ENCODE peak calls at places on chromosomes 6 and 20, in ten cellular contexts. One of them, this sample, is unnamed.
A peak's percentile ranks its signal among the peaks of the same experiment; 100 is the strongest.

GRCh38 chr6:161342039-161342438 is 68.2 kb upstream of the AGPAT4 start:
- DNase-seq in osteoblast: no peak
- DNase-seq in gastrocnemius medialis: no peak
- DNase-seq in astrocyte of the spinal cord: no peak
- DNase-seq in colonic mucosa: no peak
- DNase-seq in choroid plexus epithelial cell: no peak
- DNase-seq in suprapubic skin: no peak
- DNase-seq in BE2C: no peak
- DNase-seq in cardiac fibroblast: no peak
- DNase-seq in CD8-positive, alpha-beta T cell: no peak
- DNase-seq in this sample: no peak

GRCh38 chr6:154848580-154848979 is 115.4 kb downstream of the SCAF8 start:
- DNase-seq in osteoblast: peak; percentile 23
- DNase-seq in gastrocnemius medialis: no peak
- DNase-seq in astrocyte of the spinal cord: peak; percentile 18
- DNase-seq in colonic mucosa: no peak
- DNase-seq in choroid plexus epithelial cell: peak; percentile 55
- DNase-seq in suprapubic skin: no peak
- DNase-seq in BE2C: no peak
- DNase-seq in cardiac fibroblast: peak; percentile 31
- DNase-seq in CD8-positive, alpha-beta T cell: no peak
- DNase-seq in this sample: no peak

GRCh38 chr6:27332692-27333641 is 20.9 kb upstream of the POM121L2 start:
- DNase-seq in osteoblast: peak; percentile 38
- DNase-seq in gastrocnemius medialis: no peak
- DNase-seq in astrocyte of the spinal cord: peak; percentile 43
- DNase-seq in colonic mucosa: no peak
- DNase-seq in choroid plexus epithelial cell: peak; percentile 74
- DNase-seq in suprapubic skin: no peak
- DNase-seq in BE2C: peak; percentile 62
- DNase-seq in cardiac fibroblast: peak; percentile 41
- DNase-seq in CD8-positive, alpha-beta T cell: peak; percentile 12
- DNase-seq in this sample: peak; percentile 80

GRCh38 chr6:3176562-3177355 is 19.4 kb upstream of the TUBB2A start:
- DNase-seq in osteoblast: peak; percentile 96
- DNase-seq in gastrocnemius medialis: peak; percentile 38
- DNase-seq in astrocyte of the spinal cord: peak; percentile 91
- DNase-seq in colonic mucosa: no peak
- DNase-seq in choroid plexus epithelial cell: peak; percentile 93
- DNase-seq in suprapubic skin: peak; percentile 65
- DNase-seq in BE2C: peak; percentile 62
- DNase-seq in cardiac fibroblast: peak; percentile 88
- DNase-seq in CD8-positive, alpha-beta T cell: no peak
- DNase-seq in this sample: peak; percentile 95

GRCh38 chr6:27288136-27289044 is 23.7 kb downstream of the POM121L2 start:
- DNase-seq in osteoblast: no peak
- DNase-seq in gastrocnemius medialis: no peak
- DNase-seq in astrocyte of the spinal cord: no peak
- DNase-seq in colonic mucosa: no peak
- DNase-seq in choroid plexus epithelial cell: no peak
- DNase-seq in suprapubic skin: no peak
- DNase-seq in BE2C: no peak
- DNase-seq in cardiac fibroblast: no peak
- DNase-seq in CD8-positive, alpha-beta T cell: no peak
- DNase-seq in this sample: no peak

GRCh38 chr6:148593130-148593812 is 153.6 kb upstream of the UST start:
- DNase-seq in osteoblast: no peak
- DNase-seq in gastrocnemius medialis: no peak
- DNase-seq in astrocyte of the spinal cord: peak; percentile 47
- DNase-seq in colonic mucosa: no peak
- DNase-seq in choroid plexus epithelial cell: no peak
- DNase-seq in suprapubic skin: no peak
- DNase-seq in BE2C: no peak
- DNase-seq in cardiac fibroblast: peak; percentile 67
- DNase-seq in CD8-positive, alpha-beta T cell: no peak
- DNase-seq in this sample: peak; percentile 84

GRCh38 chr6:24524801-24525200 is 30.0 kb downstream of the ALDH5A1 start:
- DNase-seq in osteoblast: peak; percentile 77
- DNase-seq in gastrocnemius medialis: no peak
- DNase-seq in astrocyte of the spinal cord: peak; percentile 59
- DNase-seq in colonic mucosa: no peak
- DNase-seq in choroid plexus epithelial cell: peak; percentile 87
- DNase-seq in suprapubic skin: no peak
- DNase-seq in BE2C: peak; percentile 40
- DNase-seq in cardiac fibroblast: peak; percentile 67
- DNase-seq in CD8-positive, alpha-beta T cell: no peak
- DNase-seq in this sample: peak; percentile 59

GRCh38 chr20:20037960-20038359 is 14.3 kb downstream of the CRNKL1 start:
- DNase-seq in osteoblast: no peak
- DNase-seq in gastrocnemius medialis: no peak
- DNase-seq in astrocyte of the spinal cord: peak; percentile 35
- DNase-seq in colonic mucosa: no peak
- DNase-seq in choroid plexus epithelial cell: peak; percentile 81
- DNase-seq in suprapubic skin: no peak
- DNase-seq in BE2C: no peak
- DNase-seq in cardiac fibroblast: peak; percentile 65
- DNase-seq in CD8-positive, alpha-beta T cell: no peak
- DNase-seq in this sample: no peak

GRCh38 chr20:53920647-53921245 is 149.6 kb downstream of the BCAS1 start:
- DNase-seq in osteoblast: no peak
- DNase-seq in gastrocnemius medialis: no peak
- DNase-seq in astrocyte of the spinal cord: no peak
- DNase-seq in colonic mucosa: no peak
- DNase-seq in choroid plexus epithelial cell: no peak
- DNase-seq in suprapubic skin: no peak
- DNase-seq in BE2C: no peak
- DNase-seq in cardiac fibroblast: no peak
- DNase-seq in CD8-positive, alpha-beta T cell: no peak
- DNase-seq in this sample: no peak

DNA sequence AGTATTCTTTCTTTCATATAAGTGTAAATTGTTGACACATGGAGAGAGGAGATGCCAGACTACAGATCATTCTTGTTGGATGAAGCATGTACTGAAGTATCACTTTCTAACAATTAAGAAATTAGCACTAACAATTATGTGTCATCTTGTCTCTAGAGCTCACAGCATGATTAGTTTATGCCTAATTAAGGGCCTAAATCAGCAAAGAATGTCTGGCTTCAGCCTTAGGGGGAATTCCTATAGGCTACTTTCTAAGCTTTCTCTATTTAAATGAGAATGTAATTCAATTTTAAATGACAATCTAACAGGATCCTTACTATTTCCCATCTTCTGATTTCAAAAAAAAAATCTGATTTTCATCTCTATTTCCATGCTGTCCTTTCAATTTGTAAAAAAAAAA is 371.0 kb downstream of the EPHA7 start:
- DNase-seq in osteoblast: no peak
- DNase-seq in gastrocnemius medialis: no peak
- DNase-seq in astrocyte of the spinal cord: no peak
- DNase-seq in colonic mucosa: no peak
- DNase-seq in choroid plexus epithelial cell: no peak
- DNase-seq in suprapubic skin: no peak
- DNase-seq in BE2C: no peak
- DNase-seq in cardiac fibroblast: no peak
- DNase-seq in CD8-positive, alpha-beta T cell: no peak
- DNase-seq in this sample: no peak
- H3K4me3 ChIP-seq in osteoblast: no peak overlapping the region
- H3K4me3 ChIP-seq in gastrocnemius medialis: no peak overlapping the region
- H3K4me3 ChIP-seq in astrocyte of the spinal cord: no peak overlapping the region
- H3K4me3 ChIP-seq in colonic mucosa: no peak overlapping the region
- H3K4me3 ChIP-seq in choroid plexus epithelial cell: no peak overlapping the region
- H3K4me3 ChIP-seq in suprapubic skin: no peak overlapping the region
- H3K4me3 ChIP-seq in BE2C: no peak overlapping the region
- H3K4me3 ChIP-seq in cardiac fibroblast: no peak overlapping the region
- H3K4me3 ChIP-seq in CD8-positive, alpha-beta T cell: no peak overlapping the region
- H3K4me3 ChIP-seq in this sample: no peak overlapping the region

DNA sequence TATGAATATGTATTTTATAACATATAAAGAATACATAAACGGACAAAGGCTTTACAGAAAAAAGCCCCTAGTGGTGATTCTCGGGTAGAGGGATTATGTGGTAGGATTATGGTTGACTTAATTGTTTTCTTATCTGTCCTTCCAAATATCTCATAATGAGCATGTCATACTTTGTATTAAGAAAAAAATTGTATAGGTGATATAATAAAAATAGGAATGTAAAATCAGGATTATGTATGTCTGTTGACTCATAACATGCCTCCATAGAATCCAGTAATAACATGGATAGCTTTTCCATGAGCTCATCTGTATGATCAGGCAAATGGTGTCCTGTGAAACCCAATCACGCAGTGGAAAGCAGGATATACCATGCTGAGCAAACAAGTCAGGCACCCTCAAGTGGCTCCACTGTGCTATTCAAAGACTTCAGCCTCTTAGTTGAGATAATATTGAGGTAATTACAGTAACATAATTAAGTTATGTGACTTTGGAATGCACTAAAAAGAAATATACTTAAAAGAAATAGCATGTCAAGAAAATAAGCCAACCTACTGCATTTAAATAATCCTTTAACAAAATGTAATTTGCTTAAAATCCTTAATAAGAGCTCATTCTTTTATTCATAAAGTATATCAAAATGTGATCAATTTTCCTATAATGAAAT is 39.6 kb upstream of the PRELID3B start:
- DNase-seq in osteoblast: peak; percentile 14
- DNase-seq in gastrocnemius medialis: no peak
- DNase-seq in astrocyte of the spinal cord: no peak
- DNase-seq in colonic mucosa: no peak
- DNase-seq in choroid plexus epithelial cell: peak; percentile 56
- DNase-seq in suprapubic skin: no peak
- DNase-seq in BE2C: no peak
- DNase-seq in cardiac fibroblast: no peak
- DNase-seq in CD8-positive, alpha-beta T cell: no peak
- DNase-seq in this sample: peak; percentile 17
- TF ChIP-seq CTCF in osteoblast: peak; percentile 42
- TF ChIP-seq CTCF in gastrocnemius medialis: no peak
- TF ChIP-seq CTCF in astrocyte of the spinal cord: peak; percentile 35
- TF ChIP-seq CTCF in colonic mucosa: peak; percentile 41
- TF ChIP-seq CTCF in choroid plexus epithelial cell: peak; percentile 49
- TF ChIP-seq CTCF in suprapubic skin: peak; percentile 25
- TF ChIP-seq CTCF in BE2C: peak; percentile 54
- TF ChIP-seq CTCF in cardiac fibroblast: peak; percentile 35
- TF ChIP-seq CTCF in CD8-positive, alpha-beta T cell: peak; percentile 64
- TF ChIP-seq CTCF in this sample: peak; percentile 47

DNA sequence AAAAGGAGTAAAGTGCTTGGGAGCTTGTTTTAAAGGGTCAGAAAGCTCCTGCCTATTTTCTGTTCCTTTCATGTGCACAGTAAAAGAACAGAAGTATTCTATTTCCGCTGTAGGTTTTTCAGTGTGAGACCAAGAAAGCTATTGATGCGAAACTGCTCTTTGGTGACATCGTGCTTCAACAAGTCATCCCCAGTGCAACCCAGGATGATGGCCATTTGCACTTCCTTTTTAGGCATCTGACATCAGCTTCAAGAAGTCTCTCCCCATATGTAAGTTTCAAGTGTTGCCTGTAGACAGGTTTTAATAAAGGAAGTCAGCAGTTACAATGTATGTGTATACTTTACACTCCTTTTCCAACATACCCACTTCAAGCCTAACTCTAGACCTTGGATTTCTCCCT is 131.6 kb downstream of the RFX6 start:
- DNase-seq in osteoblast: no peak
- DNase-seq in gastrocnemius medialis: no peak
- DNase-seq in astrocyte of the spinal cord: no peak
- DNase-seq in colonic mucosa: no peak
- DNase-seq in choroid plexus epithelial cell: no peak
- DNase-seq in suprapubic skin: no peak
- DNase-seq in BE2C: no peak
- DNase-seq in cardiac fibroblast: no peak
- DNase-seq in CD8-positive, alpha-beta T cell: no peak
- DNase-seq in this sample: no peak
- H3K4me3 ChIP-seq in osteoblast: no peak overlapping the region
- H3K4me3 ChIP-seq in gastrocnemius medialis: no peak overlapping the region
- H3K4me3 ChIP-seq in astrocyte of the spinal cord: no peak overlapping the region
- H3K4me3 ChIP-seq in colonic mucosa: no peak overlapping the region
- H3K4me3 ChIP-seq in choroid plexus epithelial cell: no peak overlapping the region
- H3K4me3 ChIP-seq in suprapubic skin: no peak overlapping the region
- H3K4me3 ChIP-seq in BE2C: no peak overlapping the region
- H3K4me3 ChIP-seq in cardiac fibroblast: no peak overlapping the region
- H3K4me3 ChIP-seq in CD8-positive, alpha-beta T cell: no peak overlapping the region
- H3K4me3 ChIP-seq in this sample: no peak overlapping the region

GRCh38 chr6:145761584-145761983 is 26.3 kb upstream of the EPM2A start:
- DNase-seq in osteoblast: no peak
- DNase-seq in gastrocnemius medialis: no peak
- DNase-seq in astrocyte of the spinal cord: no peak
- DNase-seq in colonic mucosa: no peak
- DNase-seq in choroid plexus epithelial cell: no peak
- DNase-seq in suprapubic skin: no peak
- DNase-seq in BE2C: no peak
- DNase-seq in cardiac fibroblast: no peak
- DNase-seq in CD8-positive, alpha-beta T cell: no peak
- DNase-seq in this sample: no peak
- TF ChIP-seq CTCF in osteoblast: no peak
- TF ChIP-seq CTCF in gastrocnemius medialis: peak; percentile 16
- TF ChIP-seq CTCF in astrocyte of the spinal cord: peak; percentile 4
- TF ChIP-seq CTCF in colonic mucosa: no peak
- TF ChIP-seq CTCF in choroid plexus epithelial cell: no peak
- TF ChIP-seq CTCF in suprapubic skin: no peak
- TF ChIP-seq CTCF in BE2C: no peak
- TF ChIP-seq CTCF in cardiac fibroblast: no peak
- TF ChIP-seq CTCF in CD8-positive, alpha-beta T cell: no peak
- TF ChIP-seq CTCF in this sample: no peak

GRCh38 chr6:130575557-130575956 is 209.7 kb downstream of the TMEM200A start:
- DNase-seq in osteoblast: no peak
- DNase-seq in gastrocnemius medialis: no peak
- DNase-seq in astrocyte of the spinal cord: no peak
- DNase-seq in colonic mucosa: no peak
- DNase-seq in choroid plexus epithelial cell: no peak
- DNase-seq in suprapubic skin: no peak
- DNase-seq in BE2C: no peak
- DNase-seq in cardiac fibroblast: no peak
- DNase-seq in CD8-positive, alpha-beta T cell: no peak
- DNase-seq in this sample: no peak

GRCh38 chr6:130574146-130574545 is 208.3 kb downstream of the TMEM200A start:
- DNase-seq in osteoblast: no peak
- DNase-seq in gastrocnemius medialis: no peak
- DNase-seq in astrocyte of the spinal cord: no peak
- DNase-seq in colonic mucosa: no peak
- DNase-seq in choroid plexus epithelial cell: no peak
- DNase-seq in suprapubic skin: no peak
- DNase-seq in BE2C: no peak
- DNase-seq in cardiac fibroblast: no peak
- DNase-seq in CD8-positive, alpha-beta T cell: no peak
- DNase-seq in this sample: no peak

GRCh38 chr6:130577178-130577919 is 211.5 kb downstream of the TMEM200A start:
- DNase-seq in osteoblast: no peak
- DNase-seq in gastrocnemius medialis: no peak
- DNase-seq in astrocyte of the spinal cord: no peak
- DNase-seq in colonic mucosa: no peak
- DNase-seq in choroid plexus epithelial cell: no peak
- DNase-seq in suprapubic skin: no peak
- DNase-seq in BE2C: no peak
- DNase-seq in cardiac fibroblast: no peak
- DNase-seq in CD8-positive, alpha-beta T cell: no peak
- DNase-seq in this sample: no peak

GRCh38 chr6:130578713-130579112 is 212.9 kb downstream of the TMEM200A start:
- DNase-seq in osteoblast: no peak
- DNase-seq in gastrocnemius medialis: no peak
- DNase-seq in astrocyte of the spinal cord: no peak
- DNase-seq in colonic mucosa: no peak
- DNase-seq in choroid plexus epithelial cell: no peak
- DNase-seq in suprapubic skin: no peak
- DNase-seq in BE2C: no peak
- DNase-seq in cardiac fibroblast: no peak
- DNase-seq in CD8-positive, alpha-beta T cell: no peak
- DNase-seq in this sample: no peak

GRCh38 chr6:130575971-130576370 is 210.2 kb downstream of the TMEM200A start:
- DNase-seq in osteoblast: no peak
- DNase-seq in gastrocnemius medialis: no peak
- DNase-seq in astrocyte of the spinal cord: no peak
- DNase-seq in colonic mucosa: peak; percentile 18
- DNase-seq in choroid plexus epithelial cell: no peak
- DNase-seq in suprapubic skin: no peak
- DNase-seq in BE2C: no peak
- DNase-seq in cardiac fibroblast: no peak
- DNase-seq in CD8-positive, alpha-beta T cell: peak; percentile 11
- DNase-seq in this sample: no peak
- H3K4me3 ChIP-seq in osteoblast: no peak overlapping the region
- H3K4me3 ChIP-seq in gastrocnemius medialis: no peak overlapping the region
- H3K4me3 ChIP-seq in astrocyte of the spinal cord: no peak overlapping the region
- H3K4me3 ChIP-seq in colonic mucosa: no peak overlapping the region
- H3K4me3 ChIP-seq in choroid plexus epithelial cell: no peak overlapping the region
- H3K4me3 ChIP-seq in suprapubic skin: no peak overlapping the region
- H3K4me3 ChIP-seq in BE2C: no peak overlapping the region
- H3K4me3 ChIP-seq in cardiac fibroblast: no peak overlapping the region
- H3K4me3 ChIP-seq in CD8-positive, alpha-beta T cell: peak overlapping the region; percentile 1
- H3K4me3 ChIP-seq in this sample: no peak overlapping the region